ENCODE peak calls at places on chromosomes 7 and 10, in ten cellular contexts. D, C, G, Y, L, R, V, Z, W and A are unnamed samples.

GRCh38 chr10:88028654-88029053 is 165.2 kb downstream of the PTEN start:
- DNase-seq in D (no peak), C (no peak), G (no peak), Y (no peak), L (no peak), R (no peak), V (no peak), Z (no peak), W (no peak), A (no peak)

GRCh38 chr10:80132299-80133139 is at the start of gene PLAC9:
- DNase-seq in D (no peak), C (no peak), G (no peak), Y (peak; percentile 84), L (no peak), R (no peak), V (peak; percentile 62), Z (no peak), W (no peak), A (peak; percentile 46)

GRCh38 chr7:601573-602340 is 82.1 kb upstream of the PDGFA start:
- DNase-seq in D (no peak), C (peak; percentile 81), G (peak; percentile 53), Y (no peak), L (no peak), R (no peak), V (peak; percentile 66), Z (peak; percentile 86), W (no peak), A (peak; percentile 53)

GRCh38 chr10:110783509-110784103 is 88.1 kb upstream of the PDCD4 start:
- DNase-seq in D (no peak), C (peak; percentile 73), G (no peak), Y (no peak), L (no peak), R (no peak), V (no peak), Z (no peak), W (no peak), A (no peak)

GRCh38 chr10:24981161-24981710 is 28.8 kb upstream of the PRTFDC1 start:
- DNase-seq in D (no peak), C (no peak), G (no peak), Y (no peak), L (no peak), R (no peak), V (no peak), Z (no peak), W (no peak), A (peak; percentile 64)

GRCh38 chr7:131103997-131104396 is 223.7 kb upstream of the MKLN1 start:
- DNase-seq in D (no peak), C (no peak), G (no peak), Y (no peak), L (no peak), R (no peak), V (no peak), Z (no peak), W (no peak), A (no peak)

GRCh38 chr10:52486840-52487611 is 172.9 kb downstream of the DKK1 start:
- DNase-seq in D (no peak), C (no peak), G (no peak), Y (no peak), L (no peak), R (peak; percentile 75), V (no peak), Z (no peak), W (peak; percentile 21), A (no peak)

GRCh38 chr7:129438839-129439640 is 4.8 kb downstream of the STRIP2 start:
- DNase-seq in D (no peak), C (no peak), G (no peak), Y (no peak), L (no peak), R (peak; percentile 69), V (no peak), Z (no peak), W (no peak), A (no peak)

GRCh38 chr7:2609001-2609411 is 22.8 kb upstream of the TTYH3 start:
- DNase-seq in D (no peak), C (no peak), G (no peak), Y (peak; percentile 85), L (peak; percentile 85), R (no peak), V (no peak), Z (peak; percentile 86), W (no peak), A (no peak)
- TF ChIP-seq CTCF in D (peak; percentile 69), C (peak; percentile 37), G (peak; percentile 33), Y (peak; percentile 72), L (peak; percentile 15), R (peak; percentile 46), V (no peak), Z (peak; percentile 40), W (peak; percentile 44), A (peak; percentile 24)

GRCh38 chr7:50826371-50827172 is 43.9 kb upstream of the GRB10 start:
- DNase-seq in D (no peak), C (no peak), G (no peak), Y (no peak), L (no peak), R (peak; percentile 89), V (no peak), Z (no peak), W (peak; percentile 72), A (no peak)
- TF ChIP-seq CTCF in D (no peak), C (no peak), G (no peak), Y (no peak), L (no peak), R (no peak), V (peak; percentile 9), Z (no peak), W (peak; percentile 10), A (no peak)

DNA sequence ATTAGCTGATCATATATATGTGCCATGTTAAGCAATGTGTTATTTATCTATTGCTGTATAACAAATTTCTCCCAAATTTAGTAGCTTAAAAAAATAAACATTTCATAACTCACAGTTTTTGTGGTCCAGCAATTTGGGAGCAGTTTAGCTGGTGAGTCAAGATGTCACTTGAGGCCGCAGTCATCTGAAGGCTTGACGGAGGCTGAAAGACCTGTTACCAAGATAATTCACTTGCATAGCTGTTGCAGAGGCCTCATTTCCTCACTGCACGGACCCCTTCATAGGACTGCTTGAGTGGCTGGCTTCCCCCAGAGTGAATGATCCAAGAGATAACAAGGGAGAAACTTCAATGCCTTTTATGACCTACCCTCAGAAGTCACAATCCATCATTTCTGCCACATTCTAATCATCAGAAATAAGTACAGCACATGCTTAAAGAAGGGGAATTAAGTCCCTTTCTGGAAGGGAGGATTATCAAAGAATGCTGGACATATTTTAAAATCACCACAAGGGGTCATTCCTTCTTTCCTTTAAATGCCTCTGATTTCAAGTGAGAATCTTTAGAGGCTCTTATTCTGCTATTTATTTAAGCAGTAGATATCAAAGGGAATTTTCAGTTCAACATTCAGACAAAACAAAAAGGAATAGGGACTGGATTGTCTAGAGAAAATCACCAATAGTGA is 10.5 kb upstream of the SRPK2 start:
- DNase-seq in D (no peak), C (no peak), G (no peak), Y (no peak), L (no peak), R (no peak), V (no peak), Z (no peak), W (peak; percentile 21), A (no peak)
- TF ChIP-seq CTCF in D (peak; percentile 64), C (no peak), G (peak; percentile 49), Y (peak; percentile 48), L (no peak), R (peak; percentile 32), V (no peak), Z (no peak), W (peak; percentile 6), A (peak; percentile 29)

DNA sequence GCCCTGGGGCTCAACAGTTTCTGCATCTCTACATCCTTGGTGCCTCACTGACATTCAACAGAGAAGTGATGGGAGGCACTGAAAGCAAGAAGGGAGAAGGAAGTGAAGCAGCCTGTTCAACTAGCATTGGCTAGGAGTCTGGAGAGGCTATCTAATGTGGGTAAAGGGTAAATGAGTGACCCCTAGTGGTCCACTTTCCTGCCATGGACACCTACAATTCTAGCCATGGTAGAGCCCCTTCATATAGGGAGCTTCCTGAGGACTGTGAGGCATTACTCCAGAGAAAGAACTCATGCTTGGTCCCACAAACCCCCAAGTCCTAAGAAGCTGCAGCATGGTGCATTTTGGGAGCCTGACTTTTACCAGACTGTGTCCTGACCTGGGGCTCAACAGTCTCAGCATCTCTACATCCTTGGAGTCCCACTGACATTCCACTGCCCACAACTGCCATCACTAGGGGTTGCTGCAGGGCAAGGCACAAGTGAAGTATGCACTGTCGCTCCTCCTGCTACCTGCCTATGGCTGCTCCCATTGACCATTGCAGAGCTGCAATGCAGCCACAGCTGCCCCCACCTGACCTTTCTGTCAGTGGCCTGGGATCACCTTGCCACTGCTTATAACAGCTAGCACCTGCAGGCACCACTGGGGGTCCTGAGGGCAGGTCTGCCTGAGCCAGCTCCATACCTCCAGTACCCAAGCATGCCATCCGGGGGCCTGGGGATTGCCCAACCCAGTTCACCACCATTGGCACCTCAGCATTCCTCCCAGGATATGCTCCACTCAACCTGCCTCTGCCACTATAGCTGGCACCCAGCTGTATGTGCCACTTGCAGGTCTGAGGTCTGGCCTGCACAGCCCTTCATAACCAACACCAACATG is 44.1 kb upstream of the CDK6 start:
- DNase-seq in D (no peak), C (no peak), G (no peak), Y (peak; percentile 88), L (peak; percentile 29), R (no peak), V (no peak), Z (peak; percentile 40), W (no peak), A (no peak)
- TF ChIP-seq CTCF in D (peak; percentile 50), C (no peak), G (no peak), Y (peak; percentile 91), L (no peak), R (no peak), V (peak; percentile 42), Z (peak; percentile 8), W (no peak), A (no peak)

DNA sequence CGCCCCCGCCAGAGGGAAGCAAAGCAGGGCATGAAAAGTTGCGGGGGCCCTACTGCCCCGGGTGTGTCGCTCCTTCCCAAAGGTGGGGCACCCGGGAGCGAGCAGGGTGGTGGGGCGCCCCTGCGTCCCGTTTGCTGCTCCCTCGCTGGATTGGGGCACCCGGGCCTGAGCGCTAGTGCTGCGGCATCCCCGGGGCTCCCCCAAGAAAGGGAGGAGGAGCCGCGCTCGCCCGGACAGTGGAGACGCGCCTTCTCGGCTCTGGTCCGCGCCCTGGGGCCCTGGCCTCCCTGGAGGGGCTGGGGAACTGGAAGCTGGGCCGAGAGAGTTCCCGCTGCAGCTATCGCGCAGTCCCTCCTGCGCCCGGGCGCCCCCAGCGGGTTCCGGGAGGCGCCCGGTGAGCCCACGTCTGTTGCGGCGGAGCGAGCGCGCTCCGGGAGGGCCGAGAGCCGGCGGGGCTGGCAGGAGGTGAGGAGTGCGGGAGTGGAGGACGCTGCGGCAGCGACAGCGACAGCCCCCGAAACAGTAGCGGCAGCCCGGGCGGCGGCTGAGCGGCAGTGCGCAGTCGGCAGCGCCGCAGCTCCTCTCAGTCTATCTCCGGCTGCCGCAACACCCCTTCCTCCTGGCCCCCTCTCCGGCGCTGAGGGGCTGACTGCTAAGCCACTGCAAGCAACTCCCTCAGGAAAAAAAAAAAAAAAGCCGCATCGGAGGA is 505 bp upstream of the BMPER start:
- DNase-seq in D (peak; percentile 73), C (no peak), G (peak; percentile 41), Y (peak; percentile 84), L (no peak), R (no peak), V (no peak), Z (peak; percentile 46), W (no peak), A (peak; percentile 56)
- TF ChIP-seq CTCF in D (peak; percentile 42), C (no peak), G (no peak), Y (peak; percentile 37), L (no peak), R (no peak), V (peak; percentile 19), Z (no peak), W (no peak), A (no peak)

GRCh38 chr7:123285076-123285700 is 85.4 kb upstream of the SLC13A1 start:
- DNase-seq in D (no peak), C (no peak), G (no peak), Y (peak; percentile 87), L (no peak), R (no peak), V (no peak), Z (no peak), W (no peak), A (no peak)
- TF ChIP-seq CTCF in D (no peak), C (no peak), G (no peak), Y (peak; percentile 55), L (no peak), R (no peak), V (no peak), Z (no peak), W (no peak), A (no peak)